ENCODE peak calls at places on chromosomes 5 and 9, in eight cellular contexts. V is MM.1S, S is RWPE2, M is bronchial epithelial cell, P is epithelial cell of esophagus, U is lower leg skin, X is body of pancreas, Y is tibial nerve. K is an unnamed sample.

GRCh38 chr5:134228624-134229023 is 2.8 kb upstream of the PPP2CA start:
- DNase-seq in M (no peak), S (no peak), Y (no peak), U (no peak), X (no peak), V (no peak), P (no peak), K (no peak)

GRCh38 chr9:131776473-131776872 is 36.6 kb upstream of the RAPGEF1 start:
- DNase-seq in S (no peak), U (no peak), P (peak), X (no peak), Y (no peak), V (peak), M (peak), K (peak)

GRCh38 chr5:52598954-52599353 is 188.8 kb upstream of the ITGA1 start:
- DNase-seq in U (no peak), Y (no peak), P (no peak), S (no peak), V (no peak), M (no peak), X (no peak), K (no peak)

GRCh38 chr5:77718934-77719610 is 57.1 kb downstream of the TBCA start:
- DNase-seq in S (no peak), X (no peak), P (no peak), U (no peak), V (no peak), Y (no peak), M (no peak), K (no peak)

GRCh38 chr5:66427043-66427442 is 169.2 kb upstream of the MAST4 start:
- DNase-seq in Y (no peak), S (no peak), V (no peak), M (no peak), U (no peak), X (no peak), P (no peak), K (no peak)

GRCh38 chr5:139401546-139401945 is 2.3 kb downstream of the SPATA24 start:
- DNase-seq in U (no peak), P (no peak), V (no peak), M (no peak), Y (no peak), X (no peak), S (no peak), K (no peak)

GRCh38 chr9:134225816-134226215 is 61.5 kb upstream of the RNU6ATAC start:
- DNase-seq in S (no peak), Y (no peak), M (no peak), P (no peak), X (no peak), U (no peak), V (no peak), K (no peak)

GRCh38 chr9:124551472-124552339 is 44.5 kb upstream of the NR5A1 start:
- DNase-seq in V (peak), X (peak), M (peak), S (no peak), U (no peak), Y (no peak), P (peak), K (peak)

GRCh38 chr9:12955510-12956163 is 180.8 kb downstream of the LURAP1L start:
- DNase-seq in Y (no peak), M (no peak), V (peak), P (no peak), U (no peak), X (no peak), S (no peak), K (no peak)

GRCh38 chr5:140145818-140146522 is 20.2 kb downstream of the IGIP start:
- DNase-seq in U (peak), S (no peak), V (peak), X (peak), M (peak), P (peak), Y (peak), K (peak)

GRCh38 chr5:30894811-30895210 is 298.7 kb upstream of the CDH6 start:
- DNase-seq in V (no peak), X (no peak), U (no peak), P (peak), S (no peak), M (peak), Y (no peak), K (no peak)

GRCh38 chr5:127170918-127171600 is 97.8 kb upstream of the C5orf63 start:
- DNase-seq in M (no peak), U (no peak), V (no peak), S (no peak), Y (no peak), X (no peak), P (no peak), K (no peak)

GRCh38 chr9:8961186-8961666 is 1161.6 kb upstream of the DMAC1 start:
- DNase-seq in S (no peak), Y (peak), M (no peak), U (peak), X (peak), V (no peak), P (no peak), K (no peak)

GRCh38 chr5:10120934-10121333 is 128.8 kb downstream of the ATPSCKMT start:
- DNase-seq in P (no peak), X (no peak), Y (no peak), S (no peak), V (no peak), U (no peak), M (no peak), K (no peak)

GRCh38 chr5:149030392-149030791 is 32.5 kb downstream of the SH3TC2 start:
- DNase-seq in U (no peak), X (no peak), M (peak), Y (no peak), S (no peak), V (peak), P (peak), K (peak)

GRCh38 chr5:71653119-71653518 is 66.0 kb upstream of the CARTPT start:
- DNase-seq in V (no peak), Y (no peak), U (peak), S (no peak), P (peak), X (peak), M (peak), K (no peak)

GRCh38 chr9:89701221-89701798 is 96.5 kb downstream of the GADD45G start:
- DNase-seq in V (no peak), U (no peak), X (no peak), P (no peak), S (no peak), Y (no peak), M (no peak), K (no peak)

GRCh38 chr9:136089697-136090045 is 5.4 kb downstream of the NACC2 start:
- DNase-seq in S (no peak), U (no peak), M (peak), P (no peak), V (no peak), X (no peak), Y (no peak), K (peak)

GRCh38 chr9:9556865-9557803 is 1055.7 kb downstream of the PTPRD start:
- DNase-seq in U (no peak), X (no peak), Y (no peak), P (no peak), M (no peak), V (peak), S (no peak), K (no peak)

GRCh38 chr5:79990598-79991507 is at the start of gene MTX3:
- DNase-seq in M (peak), S (peak), X (peak), V (peak), U (peak), Y (peak), P (peak), K (peak)

GRCh38 chr5:72559866-72560766 is 52.9 kb upstream of the ZNF366 start:
- DNase-seq in X (no peak), Y (no peak), M (peak), S (no peak), P (peak), V (no peak), U (no peak), K (peak)

GRCh38 chr9:83620841-83621636 is 1.9 kb upstream of the IDNK start:
- DNase-seq in Y (no peak), S (no peak), M (peak), V (peak), U (no peak), X (peak), P (peak), K (peak)

GRCh38 chr5:40616791-40617190 is 62.9 kb upstream of the PTGER4 start:
- DNase-seq in P (no peak), X (no peak), S (no peak), M (no peak), Y (no peak), V (no peak), U (no peak), K (no peak)

GRCh38 chr5:94361161-94361560 is 257.2 kb downstream of the KIAA0825 start:
- DNase-seq in V (no peak), X (no peak), Y (no peak), U (no peak), S (no peak), P (peak), M (peak), K (peak)

GRCh38 chr9:69176446-69177135 is 2.5 kb downstream of the TJP2 start:
- DNase-seq in M (peak), P (peak), X (no peak), S (no peak), U (no peak), V (no peak), Y (no peak), K (no peak)

GRCh38 chr5:72209515-72210115 is 102.3 kb downstream of the MAP1B start:
- DNase-seq in U (no peak), S (peak), M (no peak), Y (no peak), V (no peak), X (no peak), P (peak), K (peak)

GRCh38 chr9:118929317-118929716 is 439.9 kb downstream of the BRINP1 start:
- DNase-seq in X (no peak), M (peak), P (peak), U (no peak), V (no peak), S (no peak), Y (no peak), K (peak)

GRCh38 chr5:160359816-160360215 is 10.6 kb downstream of the C1QTNF2 start:
- DNase-seq in P (peak), M (no peak), U (no peak), Y (no peak), S (no peak), V (no peak), X (no peak), K (no peak)

GRCh38 chr5:128644863-128645262 is 106.8 kb upstream of the FBN2 start:
- DNase-seq in Y (no peak), U (no peak), V (peak), M (no peak), P (peak), X (no peak), S (no peak), K (peak)

GRCh38 chr9:93431498-93432105 is 19.9 kb upstream of the FAM120A start:
- DNase-seq in Y (no peak), X (no peak), M (no peak), P (no peak), S (no peak), V (no peak), U (no peak), K (no peak)

GRCh38 chr9:113508111-113508749 is 44.7 kb downstream of the RGS3 start:
- DNase-seq in V (no peak), P (no peak), M (no peak), X (peak), S (no peak), U (no peak), Y (no peak), K (no peak)
- TF ChIP-seq CTCF in V (no peak), P (no peak), M (no peak), X (no peak), S (no peak), U (no peak), Y (no peak), K (no peak)

GRCh38 chr9:129203556-129203909 is 25.5 kb upstream of the IER5L start:
- DNase-seq in U (no peak), V (no peak), P (no peak), S (no peak), M (no peak), X (no peak), Y (no peak), K (no peak)
- H3K4me3 ChIP-seq in U (no peak), V (no peak), P (no peak), S (no peak), M (no peak), X (no peak), Y (peak), K (peak)

GRCh38 chr9:71627537-71627936 is 140.8 kb downstream of the CEMIP2 start:
- DNase-seq in V (no peak), M (no peak), P (no peak), S (no peak), U (no peak), X (no peak), Y (no peak), K (no peak)

GRCh38 chr9:71629816-71630215 is 138.5 kb downstream of the CEMIP2 start:
- DNase-seq in S (no peak), Y (no peak), P (no peak), M (no peak), U (no peak), V (no peak), X (no peak), K (no peak)

GRCh38 chr9:71630371-71630770 is 137.9 kb downstream of the CEMIP2 start:
- DNase-seq in M (no peak), X (no peak), P (no peak), V (no peak), U (no peak), Y (no peak), S (no peak), K (no peak)

GRCh38 chr9:71626395-71626794 is 141.9 kb downstream of the CEMIP2 start:
- DNase-seq in U (no peak), V (no peak), P (peak), M (peak), Y (no peak), S (no peak), X (no peak), K (no peak)

DNA sequence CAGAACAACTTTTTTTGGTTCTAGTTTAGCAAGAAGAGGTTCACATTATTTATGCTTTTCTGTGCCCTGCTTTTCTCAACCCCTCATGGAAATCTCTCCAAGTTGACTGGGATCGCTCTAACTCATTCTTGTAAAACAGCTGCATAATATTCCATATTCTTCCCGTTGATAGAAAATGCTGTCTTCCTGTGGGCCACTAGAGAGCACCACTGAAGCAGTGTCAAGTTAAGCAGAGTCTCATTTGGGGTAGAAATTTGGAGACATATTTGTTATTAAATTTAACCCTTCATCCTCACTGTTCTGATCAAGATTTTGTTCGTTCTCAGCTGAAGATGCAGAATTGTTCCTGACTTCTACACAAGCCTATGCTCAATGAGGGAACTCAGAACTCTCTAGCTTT is 140.1 kb downstream of the CEMIP2 start:
- DNase-seq in V (peak), M (no peak), S (no peak), Y (no peak), U (no peak), X (no peak), P (no peak), K (peak)
- TF ChIP-seq CTCF in V (peak), M (peak), S (peak), Y (peak), U (no peak), X (no peak), P (peak), K (peak)

DNA sequence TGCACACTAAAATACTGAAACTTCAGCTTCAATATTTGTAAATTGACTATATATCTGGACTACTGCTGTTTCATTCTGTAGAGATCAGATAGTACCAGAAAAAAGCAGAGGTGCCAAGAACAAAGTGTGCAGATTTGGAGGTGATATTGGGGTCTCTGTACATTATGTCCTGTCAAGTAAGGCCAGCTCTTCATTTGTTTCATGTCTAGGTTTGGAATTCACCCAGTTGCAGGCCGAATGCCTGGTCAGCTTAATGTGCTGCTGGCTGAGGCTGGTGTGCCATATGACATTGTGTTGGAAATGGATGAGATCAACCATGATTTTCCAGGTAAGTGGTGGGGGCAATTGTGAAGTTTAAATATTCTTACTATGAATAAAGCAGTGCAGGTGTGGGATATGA is 96.9 kb downstream of the NNT start:
- DNase-seq in M (no peak), P (no peak), Y (no peak), S (no peak), V (no peak), U (no peak), X (peak), K (no peak)
- H3K4me3 ChIP-seq in M (no peak), P (no peak), Y (no peak), S (no peak), V (no peak), U (no peak), X (no peak), K (no peak)

GRCh38 chr5:82885657-82886389 is 191.4 kb downstream of the TMEM167A start:
- DNase-seq in V (peak), S (no peak), Y (no peak), P (peak), M (peak), U (no peak), X (no peak), K (peak)
- TF ChIP-seq CTCF in V (peak), S (peak), Y (no peak), P (peak), M (peak), U (no peak), X (no peak), K (no peak)

DNA sequence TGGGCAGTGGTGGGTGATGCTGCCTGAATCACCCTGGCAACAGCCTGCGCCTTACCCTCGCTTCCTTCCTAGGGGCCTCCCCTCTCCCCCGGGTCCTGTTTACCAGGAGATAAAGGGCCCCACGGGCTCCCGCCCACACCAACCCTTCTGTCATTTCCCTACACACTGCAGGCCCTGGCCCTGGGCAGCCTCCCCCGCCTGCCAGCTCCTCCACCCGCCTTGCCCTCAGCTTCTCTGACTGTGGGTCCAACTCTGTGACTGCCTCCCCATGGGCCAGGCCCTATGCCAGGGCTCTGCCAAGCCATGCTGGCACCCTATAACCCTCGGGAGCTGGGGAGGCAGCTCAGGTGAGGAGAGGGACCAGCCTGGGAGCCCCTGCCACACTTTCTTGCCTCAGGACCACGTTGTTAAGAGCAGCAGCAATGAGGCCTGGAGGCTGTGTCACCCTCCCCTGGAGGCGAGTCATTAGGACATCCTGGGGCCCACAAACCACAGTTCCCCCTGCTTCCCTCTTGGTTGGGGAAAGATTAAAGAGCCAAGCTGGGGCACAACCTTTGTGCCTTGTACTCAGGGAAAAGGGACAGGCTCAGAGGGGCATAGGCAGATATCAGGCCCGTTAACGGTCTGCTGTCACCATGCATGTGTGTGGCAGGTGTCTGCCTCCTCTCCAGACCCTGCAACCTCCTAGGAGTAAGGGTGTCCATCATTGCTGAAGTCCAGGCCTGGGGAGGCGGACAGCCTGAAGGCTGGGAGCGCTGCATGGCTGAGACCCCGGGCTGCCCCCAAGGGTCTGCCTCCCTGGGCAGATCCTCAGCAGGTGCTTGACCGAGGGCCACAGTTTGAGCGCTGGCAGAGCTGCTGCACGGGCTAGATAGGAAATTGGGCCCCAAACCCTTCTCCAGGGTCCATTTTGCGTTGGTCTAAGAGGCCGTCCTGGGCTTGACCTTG is 2.7 kb downstream of the MGAT4B start:
- DNase-seq in Y (no peak), S (no peak), V (no peak), M (no peak), P (no peak), U (no peak), X (no peak), K (peak)
- H3K4me3 ChIP-seq in Y (peak), S (no peak), V (no peak), M (no peak), P (no peak), U (no peak), X (no peak), K (peak)

DNA sequence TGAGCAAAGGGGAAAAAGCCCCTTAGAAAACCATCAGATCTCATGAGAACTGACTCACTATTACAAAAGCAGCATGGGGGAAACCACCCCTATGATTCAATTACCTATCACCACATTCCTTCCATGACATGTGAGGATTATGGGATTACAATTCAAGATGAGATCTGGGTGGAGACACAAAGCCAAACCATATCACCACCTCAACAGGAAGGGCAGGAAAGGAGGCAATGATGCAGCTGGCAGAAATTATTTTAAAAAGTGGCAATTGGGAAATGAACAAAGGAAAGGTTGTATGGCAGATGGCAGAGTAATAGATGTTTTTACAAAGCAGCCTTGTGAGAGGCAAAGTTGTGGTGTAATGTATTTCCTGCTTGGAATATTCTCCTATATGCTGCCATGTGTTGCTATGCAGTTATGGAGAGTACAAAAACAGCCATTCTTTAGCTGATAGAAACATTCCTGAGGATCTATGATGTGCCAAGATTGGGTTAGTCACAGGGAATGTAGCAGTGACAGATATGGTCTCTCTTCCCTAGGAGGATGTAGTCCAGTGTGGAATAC is 138.8 kb downstream of the SMC2 start:
- DNase-seq in M (peak), P (peak), V (no peak), X (no peak), U (no peak), Y (no peak), S (no peak), K (peak)
- TF ChIP-seq CTCF in M (no peak), P (no peak), V (no peak), X (no peak), U (no peak), Y (no peak), S (no peak), K (no peak)

DNA sequence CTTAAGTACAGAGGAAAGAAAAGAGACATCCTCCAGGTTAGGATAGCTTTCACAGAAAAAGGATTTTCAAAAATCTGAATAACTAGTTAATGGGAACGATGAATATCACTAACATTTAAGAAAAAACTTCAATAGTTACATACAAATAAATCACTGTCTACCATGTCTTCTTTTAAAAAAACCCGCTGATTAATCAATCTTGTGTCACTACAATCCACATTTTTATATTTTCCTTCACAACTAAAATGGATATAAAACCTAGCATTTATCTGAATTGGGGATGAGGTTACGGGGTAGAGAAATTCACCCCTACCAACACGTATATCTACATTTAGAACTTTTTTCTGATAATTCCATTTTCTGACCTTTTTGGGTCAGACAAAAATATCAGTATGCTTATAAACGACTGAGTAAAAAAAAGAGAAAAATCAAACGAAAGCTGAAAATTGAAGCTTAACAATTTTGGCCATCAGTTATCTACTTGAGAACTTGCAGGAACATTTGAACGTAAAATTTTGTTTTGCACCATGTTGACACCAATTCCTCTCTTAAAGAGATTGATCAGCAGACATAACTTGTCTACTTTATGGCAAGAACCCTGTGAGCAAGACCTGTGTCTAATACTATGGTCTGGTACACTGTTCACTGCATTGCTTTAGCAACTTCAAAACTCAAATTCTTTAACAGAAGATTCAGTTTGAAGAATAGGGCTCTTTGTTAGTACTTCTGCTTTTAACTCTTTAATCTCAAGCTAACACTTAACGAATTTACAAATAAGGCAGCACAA is 4.8 kb downstream of the NR3C1 start:
- DNase-seq in S (no peak), X (no peak), Y (no peak), U (no peak), M (peak), V (peak), P (no peak), K (no peak)
- H3K4me3 ChIP-seq in S (peak), X (no peak), Y (peak), U (no peak), M (peak), V (peak), P (peak), K (peak)